ENCODE peak calls at places on chromosomes 3 and 15, in four cellular contexts. P is neuronal stem cell, U is kidney, A is IMR-90. T is an unnamed sample. For H3K4me1 and H3K36me3, the result is how much of the 10 kb centered on the place peaks cover.

GRCh38 chr15:62430056-62430455 is 265.0 kb upstream of the C2CD4B start:
- DNase-seq in P (no peak), U (no peak), A (no peak), T (no peak)

GRCh38 chr3:54434761-54435160 is 312.4 kb downstream of the CACNA2D3 start:
- DNase-seq in P (no peak), U (no peak), A (no peak), T (no peak)

GRCh38 chr3:192408007-192408655 is 319.2 kb downstream of the FGF12 start:
- DNase-seq in P (peak), U (peak), A (no peak), T (no peak)

GRCh38 chr3:38826001-38826400 is 10.0 kb upstream of the SCN10A start:
- DNase-seq in P (no peak), U (no peak), A (no peak), T (no peak)

GRCh38 chr3:7388026-7388425 is 527.1 kb downstream of the GRM7 start:
- DNase-seq in P (no peak), U (no peak), A (no peak), T (no peak)

GRCh38 chr15:100849021-100849831 is 30.4 kb upstream of the ALDH1A3 start:
- DNase-seq in P (no peak), U (peak), A (peak), T (no peak)

GRCh38 chr3:14440531-14441239 is 38.3 kb downstream of the SLC6A6 start:
- DNase-seq in P (peak), U (no peak), A (peak), T (peak)

GRCh38 chr3:39705351-39705900 is 104.0 kb upstream of the MYRIP start:
- DNase-seq in P (no peak), U (no peak), A (no peak), T (no peak)

GRCh38 chr3:156509209-156510174 is 45.4 kb downstream of the SSR3 start:
- DNase-seq in P (peak), U (no peak), A (peak), T (peak)

GRCh38 chr15:92674347-92674746 is 18.8 kb upstream of the FAM174B start:
- DNase-seq in P (no peak), U (no peak), A (no peak), T (no peak)

GRCh38 chr15:85570331-85570730 is 189.9 kb downstream of the AKAP13 start:
- DNase-seq in P (no peak), U (no peak), A (no peak), T (no peak)

GRCh38 chr3:187746479-187747335 is 1.4 kb upstream of the BCL6 start:
- DNase-seq in P (no peak), U (no peak), A (peak), T (peak)

GRCh38 chr15:73747847-73748605 is 5.1 kb downstream of the INSYN1 start:
- DNase-seq in P (no peak), U (no peak), A (no peak), T (no peak)

GRCh38 chr3:8665407-8665896 is 20.9 kb upstream of the SSUH2 start:
- DNase-seq in P (no peak), U (no peak), A (no peak), T (no peak)

GRCh38 chr15:29827421-29827820 is 5.2 kb upstream of the TJP1 start:
- DNase-seq in P (no peak), U (no peak), A (no peak), T (no peak)

GRCh38 chr15:67100808-67101581 is 35.6 kb downstream of the SMAD3 start:
- DNase-seq in P (no peak), U (no peak), A (no peak), T (no peak)
- H3K4me1 ChIP-seq in P (under half), U (under half), A (half or more), T (under half)

GRCh38 chr15:38514601-38515000 is 50.0 kb downstream of the RASGRP1 start:
- DNase-seq in P (no peak), U (no peak), A (no peak), T (no peak)

GRCh38 chr15:38508647-38509046 is 54.7 kb downstream of the FAM98B start:
- DNase-seq in P (no peak), U (no peak), A (no peak), T (no peak)

GRCh38 chr15:38509152-38509551 is 55.2 kb downstream of the FAM98B start:
- DNase-seq in P (no peak), U (no peak), A (no peak), T (no peak)

GRCh38 chr15:38516636-38517035 is 48.0 kb downstream of the RASGRP1 start:
- DNase-seq in P (no peak), U (no peak), A (no peak), T (no peak)

GRCh38 chr15:38512901-38513300 is 51.7 kb downstream of the RASGRP1 start:
- DNase-seq in P (no peak), U (no peak), A (no peak), T (no peak)
- H3K36me3 ChIP-seq in P (under half), U (under half), A (under half), T (under half)

GRCh38 chr3:123386477-123387040 is 62.3 kb downstream of the ADCY5 start:
- DNase-seq in P (no peak), U (peak), A (peak), T (no peak)

GRCh38 chr3:123385981-123386380 is 62.9 kb downstream of the ADCY5 start:
- DNase-seq in P (no peak), U (peak), A (peak), T (no peak)

GRCh38 chr3:123384256-123384655 is 64.6 kb downstream of the ADCY5 start:
- DNase-seq in P (no peak), U (peak), A (no peak), T (no peak)

GRCh38 chr3:123385499-123385898 is 63.4 kb downstream of the ADCY5 start:
- DNase-seq in P (no peak), U (peak), A (no peak), T (no peak)

GRCh38 chr3:123385072-123385471 is 63.8 kb downstream of the ADCY5 start:
- DNase-seq in P (no peak), U (peak), A (peak), T (no peak)
- H3K4me1 ChIP-seq in P (under half), U (under half), A (under half), T (under half)

GRCh38 chr15:35455201-35455600 is 90.8 kb downstream of the DPH6 start:
- DNase-seq in P (no peak), U (no peak), A (peak), T (no peak)

GRCh38 chr15:35466476-35466875 is 79.5 kb downstream of the DPH6 start:
- DNase-seq in P (no peak), U (no peak), A (peak), T (no peak)

GRCh38 chr15:35465763-35466162 is 80.2 kb downstream of the DPH6 start:
- DNase-seq in P (no peak), U (no peak), A (peak), T (no peak)

GRCh38 chr15:35458176-35458856 is 87.6 kb downstream of the DPH6 start:
- DNase-seq in P (no peak), U (no peak), A (peak), T (no peak)

GRCh38 chr15:35460616-35461015 is 85.3 kb downstream of the DPH6 start:
- DNase-seq in P (no peak), U (no peak), A (no peak), T (no peak)
- H3K36me3 ChIP-seq in P (under half), U (under half), A (under half), T (under half)

GRCh38 chr15:99504823-99505551 is 60.8 kb upstream of the MEF2A start:
- DNase-seq in P (no peak), U (no peak), A (peak), T (no peak)
- H3K4me1 ChIP-seq in P (under half), U (under half), A (under half), T (under half)

GRCh38 chr3:100324044-100324443 is 10.5 kb upstream of the NIT2 start:
- DNase-seq in P (no peak), U (no peak), A (no peak), T (no peak)
- H3K36me3 ChIP-seq in P (under half), U (under half), A (under half), T (under half)

DNA sequence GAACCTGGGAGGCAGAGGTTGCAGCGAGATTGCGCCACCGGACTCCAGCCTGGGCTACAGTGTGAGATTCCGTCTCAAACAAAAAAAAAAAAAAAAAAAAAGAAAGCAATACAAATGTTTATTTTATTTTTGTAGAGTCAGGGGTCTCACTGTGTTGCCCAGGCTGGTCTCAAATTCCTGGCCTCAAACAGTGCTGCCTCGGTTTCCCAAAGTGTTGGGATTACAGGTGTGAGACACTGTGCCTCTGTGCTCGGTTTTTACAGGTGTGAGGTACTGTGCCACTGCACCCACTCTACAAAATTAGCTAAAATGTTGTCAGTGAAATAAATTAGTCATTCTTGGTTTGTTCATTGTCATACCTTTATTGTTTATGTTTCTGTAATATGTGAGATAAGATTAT is 5.5 kb downstream of the PIAS1 start:
- DNase-seq in P (no peak), U (no peak), A (no peak), T (no peak)
- H3K4me1 ChIP-seq in P (under half), U (under half), A (under half), T (half or more)

GRCh38 chr3:58411036-58411435 is 22.6 kb downstream of the PDHB start:
- DNase-seq in P (no peak), U (no peak), A (no peak), T (no peak)
- H3K36me3 ChIP-seq in P (under half), U (under half), A (half or more), T (under half)

T was measured in HAP-1.